ENCODE peak calls at places on chromosomes 4 and X, in ten cellular contexts. One of them, this sample, is unnamed.

GRCh38 chr4:165345663-165346417 is 18.4 kb downstream of the MSMO1 start:
- DNase-seq in lower lobe of right lung: no peak
- DNase-seq in suprapubic skin: no peak
- DNase-seq in cardiac muscle cell: no peak
- DNase-seq in CD4-positive, CD25-positive, alpha-beta regulatory T cell: no peak
- DNase-seq in Peyer's patch: no peak
- DNase-seq in aorta: no peak
- DNase-seq in IMR-90: no peak
- DNase-seq in CD8-positive, alpha-beta T cell: no peak
- DNase-seq in heart left ventricle: no peak
- DNase-seq in this sample: no peak

GRCh38 chr4:98996056-98996941 is 778 bp downstream of the METAP1 start:
- DNase-seq in lower lobe of right lung: no peak
- DNase-seq in suprapubic skin: no peak
- DNase-seq in cardiac muscle cell: peak; percentile 49
- DNase-seq in CD4-positive, CD25-positive, alpha-beta regulatory T cell: no peak
- DNase-seq in Peyer's patch: no peak
- DNase-seq in aorta: no peak
- DNase-seq in IMR-90: peak; percentile 55
- DNase-seq in CD8-positive, alpha-beta T cell: no peak
- DNase-seq in heart left ventricle: no peak
- DNase-seq in this sample: no peak

GRCh38 chr4:93731448-93731847 is 97.1 kb upstream of the ATOH1 start:
- DNase-seq in lower lobe of right lung: no peak
- DNase-seq in suprapubic skin: no peak
- DNase-seq in cardiac muscle cell: no peak
- DNase-seq in CD4-positive, CD25-positive, alpha-beta regulatory T cell: no peak
- DNase-seq in Peyer's patch: no peak
- DNase-seq in aorta: no peak
- DNase-seq in IMR-90: peak; percentile 9
- DNase-seq in CD8-positive, alpha-beta T cell: no peak
- DNase-seq in heart left ventricle: no peak
- DNase-seq in this sample: no peak

GRCh38 chr4:71867598-71867997 is 83.7 kb upstream of the GC start:
- DNase-seq in lower lobe of right lung: no peak
- DNase-seq in suprapubic skin: no peak
- DNase-seq in cardiac muscle cell: no peak
- DNase-seq in CD4-positive, CD25-positive, alpha-beta regulatory T cell: no peak
- DNase-seq in Peyer's patch: no peak
- DNase-seq in aorta: no peak
- DNase-seq in IMR-90: peak; percentile 0
- DNase-seq in CD8-positive, alpha-beta T cell: no peak
- DNase-seq in heart left ventricle: no peak
- DNase-seq in this sample: no peak

GRCh38 chrX:23931149-23931604 is 23.4 kb downstream of the CXorf58 start:
- DNase-seq in lower lobe of right lung: no peak
- DNase-seq in suprapubic skin: no peak
- DNase-seq in cardiac muscle cell: no peak
- DNase-seq in CD4-positive, CD25-positive, alpha-beta regulatory T cell: no peak
- DNase-seq in Peyer's patch: no peak
- DNase-seq in aorta: no peak
- DNase-seq in IMR-90: no peak
- DNase-seq in CD8-positive, alpha-beta T cell: no peak
- DNase-seq in heart left ventricle: no peak
- DNase-seq in this sample: no peak

GRCh38 chr4:56505269-56506109 is at the start of gene ARL9:
- DNase-seq in lower lobe of right lung: peak; percentile 74
- DNase-seq in suprapubic skin: peak; percentile 80
- DNase-seq in cardiac muscle cell: peak; percentile 38
- DNase-seq in CD4-positive, CD25-positive, alpha-beta regulatory T cell: peak; percentile 36
- DNase-seq in Peyer's patch: no peak
- DNase-seq in aorta: peak; percentile 70
- DNase-seq in IMR-90: peak; percentile 40
- DNase-seq in CD8-positive, alpha-beta T cell: peak; percentile 62
- DNase-seq in heart left ventricle: peak; percentile 74
- DNase-seq in this sample: peak; percentile 70

GRCh38 chrX:46849933-46850332 is 13.1 kb downstream of the RP2 start:
- DNase-seq in lower lobe of right lung: no peak
- DNase-seq in suprapubic skin: no peak
- DNase-seq in cardiac muscle cell: no peak
- DNase-seq in CD4-positive, CD25-positive, alpha-beta regulatory T cell: no peak
- DNase-seq in Peyer's patch: no peak
- DNase-seq in aorta: no peak
- DNase-seq in IMR-90: peak; percentile 34
- DNase-seq in CD8-positive, alpha-beta T cell: no peak
- DNase-seq in heart left ventricle: no peak
- DNase-seq in this sample: no peak

GRCh38 chr4:96524311-96524875 is 684.5 kb downstream of the PDHA2 start:
- DNase-seq in lower lobe of right lung: no peak
- DNase-seq in suprapubic skin: no peak
- DNase-seq in cardiac muscle cell: no peak
- DNase-seq in CD4-positive, CD25-positive, alpha-beta regulatory T cell: no peak
- DNase-seq in Peyer's patch: no peak
- DNase-seq in aorta: no peak
- DNase-seq in IMR-90: no peak
- DNase-seq in CD8-positive, alpha-beta T cell: no peak
- DNase-seq in heart left ventricle: no peak
- DNase-seq in this sample: no peak

GRCh38 chrX:45748443-45748842 is 547.8 kb upstream of the DIPK2B start:
- DNase-seq in lower lobe of right lung: no peak
- DNase-seq in suprapubic skin: no peak
- DNase-seq in cardiac muscle cell: no peak
- DNase-seq in CD4-positive, CD25-positive, alpha-beta regulatory T cell: no peak
- DNase-seq in Peyer's patch: no peak
- DNase-seq in aorta: no peak
- DNase-seq in IMR-90: no peak
- DNase-seq in CD8-positive, alpha-beta T cell: no peak
- DNase-seq in heart left ventricle: no peak
- DNase-seq in this sample: no peak

GRCh38 chrX:45750639-45751038 is 550.0 kb upstream of the DIPK2B start:
- DNase-seq in lower lobe of right lung: no peak
- DNase-seq in suprapubic skin: no peak
- DNase-seq in cardiac muscle cell: no peak
- DNase-seq in CD4-positive, CD25-positive, alpha-beta regulatory T cell: no peak
- DNase-seq in Peyer's patch: no peak
- DNase-seq in aorta: no peak
- DNase-seq in IMR-90: no peak
- DNase-seq in CD8-positive, alpha-beta T cell: no peak
- DNase-seq in heart left ventricle: no peak
- DNase-seq in this sample: peak; percentile 35

GRCh38 chrX:45747905-45748304 is 547.2 kb upstream of the DIPK2B start:
- DNase-seq in lower lobe of right lung: no peak
- DNase-seq in suprapubic skin: no peak
- DNase-seq in cardiac muscle cell: no peak
- DNase-seq in CD4-positive, CD25-positive, alpha-beta regulatory T cell: no peak
- DNase-seq in Peyer's patch: no peak
- DNase-seq in aorta: no peak
- DNase-seq in IMR-90: no peak
- DNase-seq in CD8-positive, alpha-beta T cell: no peak
- DNase-seq in heart left ventricle: no peak
- DNase-seq in this sample: no peak

GRCh38 chrX:45751156-45751555 is 550.5 kb upstream of the DIPK2B start:
- DNase-seq in lower lobe of right lung: no peak
- DNase-seq in suprapubic skin: no peak
- DNase-seq in cardiac muscle cell: no peak
- DNase-seq in CD4-positive, CD25-positive, alpha-beta regulatory T cell: no peak
- DNase-seq in Peyer's patch: no peak
- DNase-seq in aorta: no peak
- DNase-seq in IMR-90: no peak
- DNase-seq in CD8-positive, alpha-beta T cell: no peak
- DNase-seq in heart left ventricle: no peak
- DNase-seq in this sample: no peak

DNA sequence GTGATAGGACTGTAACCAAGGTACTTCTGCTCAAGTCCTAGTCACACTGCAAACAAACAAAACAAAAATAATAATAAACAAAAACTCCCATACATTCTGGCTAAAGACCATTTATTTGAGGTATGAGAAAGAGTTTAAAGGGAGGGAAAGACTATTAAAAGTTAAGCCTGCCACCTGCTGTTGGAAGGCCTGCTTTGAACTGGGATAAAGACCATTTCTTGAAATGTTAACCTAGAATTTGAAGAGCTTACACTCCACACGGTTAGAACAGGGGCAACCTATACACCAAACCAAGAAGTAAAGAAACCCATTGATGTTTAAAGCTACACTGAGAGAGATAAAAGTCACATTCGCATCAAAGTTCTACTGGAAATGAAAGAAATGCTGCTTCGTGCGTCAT is 548.7 kb upstream of the DIPK2B start:
- DNase-seq in lower lobe of right lung: no peak
- DNase-seq in suprapubic skin: no peak
- DNase-seq in cardiac muscle cell: no peak
- DNase-seq in CD4-positive, CD25-positive, alpha-beta regulatory T cell: no peak
- DNase-seq in Peyer's patch: no peak
- DNase-seq in aorta: no peak
- DNase-seq in IMR-90: no peak
- DNase-seq in CD8-positive, alpha-beta T cell: no peak
- DNase-seq in heart left ventricle: no peak
- DNase-seq in this sample: no peak
- H3K4me1 ChIP-seq in lower lobe of right lung: peaks cover 40% of the 10 kb centered on the region
- H3K4me1 ChIP-seq in suprapubic skin: peaks cover 20% of the 10 kb centered on the region
- H3K4me1 ChIP-seq in cardiac muscle cell: no peaks in the 10 kb centered on the region
- H3K4me1 ChIP-seq in CD4-positive, CD25-positive, alpha-beta regulatory T cell: peaks cover 14% of the 10 kb centered on the region
- H3K4me1 ChIP-seq in Peyer's patch: no peaks in the 10 kb centered on the region
- H3K4me1 ChIP-seq in aorta: no peaks in the 10 kb centered on the region
- H3K4me1 ChIP-seq in IMR-90: peaks cover 8% of the 10 kb centered on the region
- H3K4me1 ChIP-seq in CD8-positive, alpha-beta T cell: peaks cover 22% of the 10 kb centered on the region
- H3K4me1 ChIP-seq in heart left ventricle: peaks cover 3% of the 10 kb centered on the region
- H3K4me1 ChIP-seq in this sample: no peaks in the 10 kb centered on the region

DNA sequence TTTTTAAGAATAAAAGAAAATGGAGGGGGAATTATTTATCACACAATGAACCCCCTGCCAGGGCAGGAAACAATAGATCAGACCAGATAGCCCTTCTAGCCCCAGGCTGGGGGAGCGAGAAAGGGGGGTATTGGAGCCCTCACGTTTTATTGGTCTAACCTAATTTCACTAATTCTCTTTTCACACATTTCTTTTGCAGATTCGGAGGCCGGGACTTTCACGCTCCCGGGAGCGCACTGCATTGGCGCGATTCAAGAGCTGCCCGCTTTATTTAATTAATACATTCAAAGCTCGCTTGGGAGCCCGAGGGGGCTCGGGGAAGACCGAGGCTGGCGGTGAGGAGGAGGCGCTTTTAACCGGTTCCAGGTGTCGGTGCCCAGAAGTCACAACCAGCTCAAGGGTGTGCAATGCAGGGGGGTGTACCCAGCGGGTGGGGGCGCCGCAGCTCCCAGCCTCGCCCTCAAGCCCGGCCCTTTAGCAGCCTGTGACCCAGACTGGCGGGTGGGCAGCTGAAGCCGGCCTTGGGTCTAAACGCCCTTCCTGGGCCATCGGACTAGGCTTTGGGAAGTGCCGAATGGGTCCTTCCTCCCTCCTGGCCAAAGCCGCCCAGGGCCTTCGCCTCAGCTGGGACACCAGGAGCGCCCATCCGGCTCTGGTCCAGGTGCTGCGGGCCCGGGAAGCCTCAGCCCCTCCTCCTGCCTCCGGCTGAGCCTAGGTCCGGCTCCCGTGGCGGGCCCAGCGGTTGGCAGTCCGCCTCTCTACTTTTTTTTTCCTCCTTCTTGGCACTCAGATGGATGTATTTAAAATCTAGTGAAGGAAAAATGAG is 5.3 kb downstream of the NEUROG2 start:
- DNase-seq in lower lobe of right lung: no peak
- DNase-seq in suprapubic skin: no peak
- DNase-seq in cardiac muscle cell: no peak
- DNase-seq in CD4-positive, CD25-positive, alpha-beta regulatory T cell: no peak
- DNase-seq in Peyer's patch: no peak
- DNase-seq in aorta: no peak
- DNase-seq in IMR-90: no peak
- DNase-seq in CD8-positive, alpha-beta T cell: no peak
- DNase-seq in heart left ventricle: no peak
- DNase-seq in this sample: no peak
- H3K27me3 ChIP-seq in lower lobe of right lung: peaks cover 99% of the 10 kb centered on the region
- H3K27me3 ChIP-seq in suprapubic skin: peaks cover 100% of the 10 kb centered on the region
- H3K27me3 ChIP-seq in cardiac muscle cell: peaks cover 100% of the 10 kb centered on the region
- H3K27me3 ChIP-seq in CD4-positive, CD25-positive, alpha-beta regulatory T cell: peaks cover 50% of the 10 kb centered on the region
- H3K27me3 ChIP-seq in Peyer's patch: peaks cover 52% of the 10 kb centered on the region
- H3K27me3 ChIP-seq in aorta: no peaks in the 10 kb centered on the region
- H3K27me3 ChIP-seq in IMR-90: peaks cover 82% of the 10 kb centered on the region
- H3K27me3 ChIP-seq in CD8-positive, alpha-beta T cell: peaks cover 48% of the 10 kb centered on the region
- H3K27me3 ChIP-seq in heart left ventricle: peaks cover 64% of the 10 kb centered on the region
- H3K27me3 ChIP-seq in this sample: peaks cover 88% of the 10 kb centered on the region

GRCh38 chr4:168865854-168866253 is 144.2 kb downstream of the CBR4 start:
- DNase-seq in lower lobe of right lung: no peak
- DNase-seq in suprapubic skin: no peak
- DNase-seq in cardiac muscle cell: no peak
- DNase-seq in CD4-positive, CD25-positive, alpha-beta regulatory T cell: no peak
- DNase-seq in Peyer's patch: no peak
- DNase-seq in aorta: no peak
- DNase-seq in IMR-90: no peak
- DNase-seq in CD8-positive, alpha-beta T cell: no peak
- DNase-seq in heart left ventricle: no peak
- DNase-seq in this sample: no peak

GRCh38 chr4:168868856-168869201 is 141.2 kb downstream of the CBR4 start:
- DNase-seq in lower lobe of right lung: no peak
- DNase-seq in suprapubic skin: no peak
- DNase-seq in cardiac muscle cell: no peak
- DNase-seq in CD4-positive, CD25-positive, alpha-beta regulatory T cell: no peak
- DNase-seq in Peyer's patch: no peak
- DNase-seq in aorta: no peak
- DNase-seq in IMR-90: no peak
- DNase-seq in CD8-positive, alpha-beta T cell: no peak
- DNase-seq in heart left ventricle: no peak
- DNase-seq in this sample: no peak

GRCh38 chr4:168867128-168867527 is 142.9 kb downstream of the CBR4 start:
- DNase-seq in lower lobe of right lung: no peak
- DNase-seq in suprapubic skin: no peak
- DNase-seq in cardiac muscle cell: no peak
- DNase-seq in CD4-positive, CD25-positive, alpha-beta regulatory T cell: no peak
- DNase-seq in Peyer's patch: no peak
- DNase-seq in aorta: no peak
- DNase-seq in IMR-90: no peak
- DNase-seq in CD8-positive, alpha-beta T cell: no peak
- DNase-seq in heart left ventricle: no peak
- DNase-seq in this sample: no peak

GRCh38 chr4:168866635-168867034 is 143.4 kb downstream of the CBR4 start:
- DNase-seq in lower lobe of right lung: no peak
- DNase-seq in suprapubic skin: no peak
- DNase-seq in cardiac muscle cell: no peak
- DNase-seq in CD4-positive, CD25-positive, alpha-beta regulatory T cell: no peak
- DNase-seq in Peyer's patch: no peak
- DNase-seq in aorta: no peak
- DNase-seq in IMR-90: no peak
- DNase-seq in CD8-positive, alpha-beta T cell: no peak
- DNase-seq in heart left ventricle: no peak
- DNase-seq in this sample: no peak

GRCh38 chr4:168868044-168868855 is 141.8 kb downstream of the CBR4 start:
- DNase-seq in lower lobe of right lung: no peak
- DNase-seq in suprapubic skin: no peak
- DNase-seq in cardiac muscle cell: no peak
- DNase-seq in CD4-positive, CD25-positive, alpha-beta regulatory T cell: no peak
- DNase-seq in Peyer's patch: no peak
- DNase-seq in aorta: no peak
- DNase-seq in IMR-90: peak; percentile 95
- DNase-seq in CD8-positive, alpha-beta T cell: no peak
- DNase-seq in heart left ventricle: no peak
- DNase-seq in this sample: no peak
- H3K4me1 ChIP-seq in lower lobe of right lung: peaks cover 7% of the 10 kb centered on the region
- H3K4me1 ChIP-seq in suprapubic skin: peaks cover 16% of the 10 kb centered on the region
- H3K4me1 ChIP-seq in cardiac muscle cell: peaks cover 12% of the 10 kb centered on the region
- H3K4me1 ChIP-seq in CD4-positive, CD25-positive, alpha-beta regulatory T cell: no peaks in the 10 kb centered on the region
- H3K4me1 ChIP-seq in Peyer's patch: no peaks in the 10 kb centered on the region
- H3K4me1 ChIP-seq in aorta: peaks cover 8% of the 10 kb centered on the region
- H3K4me1 ChIP-seq in IMR-90: peaks cover 34% of the 10 kb centered on the region
- H3K4me1 ChIP-seq in CD8-positive, alpha-beta T cell: no peaks in the 10 kb centered on the region
- H3K4me1 ChIP-seq in heart left ventricle: peaks cover 73% of the 10 kb centered on the region
- H3K4me1 ChIP-seq in this sample: peaks cover 83% of the 10 kb centered on the region

GRCh38 chrX:120365968-120366367 is 4.1 kb downstream of the ATP1B4 start:
- DNase-seq in lower lobe of right lung: no peak
- DNase-seq in suprapubic skin: no peak
- DNase-seq in cardiac muscle cell: peak; percentile 44
- DNase-seq in CD4-positive, CD25-positive, alpha-beta regulatory T cell: no peak
- DNase-seq in Peyer's patch: no peak
- DNase-seq in aorta: no peak
- DNase-seq in IMR-90: no peak
- DNase-seq in CD8-positive, alpha-beta T cell: no peak
- DNase-seq in heart left ventricle: no peak
- DNase-seq in this sample: no peak

GRCh38 chrX:120365320-120365719 is 3.4 kb downstream of the ATP1B4 start:
- DNase-seq in lower lobe of right lung: peak; percentile 51
- DNase-seq in suprapubic skin: no peak
- DNase-seq in cardiac muscle cell: peak; percentile 71
- DNase-seq in CD4-positive, CD25-positive, alpha-beta regulatory T cell: peak; percentile 3
- DNase-seq in Peyer's patch: peak; percentile 45
- DNase-seq in aorta: peak; percentile 47
- DNase-seq in IMR-90: no peak
- DNase-seq in CD8-positive, alpha-beta T cell: peak; percentile 43
- DNase-seq in heart left ventricle: peak; percentile 53
- DNase-seq in this sample: peak; percentile 63

GRCh38 chrX:120361906-120362305 is at the start of gene ATP1B4:
- DNase-seq in lower lobe of right lung: no peak
- DNase-seq in suprapubic skin: no peak
- DNase-seq in cardiac muscle cell: no peak
- DNase-seq in CD4-positive, CD25-positive, alpha-beta regulatory T cell: no peak
- DNase-seq in Peyer's patch: no peak
- DNase-seq in aorta: no peak
- DNase-seq in IMR-90: no peak
- DNase-seq in CD8-positive, alpha-beta T cell: no peak
- DNase-seq in heart left ventricle: no peak
- DNase-seq in this sample: no peak

GRCh38 chrX:120367390-120368100 is 5.7 kb downstream of the ATP1B4 start:
- DNase-seq in lower lobe of right lung: no peak
- DNase-seq in suprapubic skin: no peak
- DNase-seq in cardiac muscle cell: no peak
- DNase-seq in CD4-positive, CD25-positive, alpha-beta regulatory T cell: no peak
- DNase-seq in Peyer's patch: no peak
- DNase-seq in aorta: no peak
- DNase-seq in IMR-90: no peak
- DNase-seq in CD8-positive, alpha-beta T cell: no peak
- DNase-seq in heart left ventricle: no peak
- DNase-seq in this sample: no peak

DNA sequence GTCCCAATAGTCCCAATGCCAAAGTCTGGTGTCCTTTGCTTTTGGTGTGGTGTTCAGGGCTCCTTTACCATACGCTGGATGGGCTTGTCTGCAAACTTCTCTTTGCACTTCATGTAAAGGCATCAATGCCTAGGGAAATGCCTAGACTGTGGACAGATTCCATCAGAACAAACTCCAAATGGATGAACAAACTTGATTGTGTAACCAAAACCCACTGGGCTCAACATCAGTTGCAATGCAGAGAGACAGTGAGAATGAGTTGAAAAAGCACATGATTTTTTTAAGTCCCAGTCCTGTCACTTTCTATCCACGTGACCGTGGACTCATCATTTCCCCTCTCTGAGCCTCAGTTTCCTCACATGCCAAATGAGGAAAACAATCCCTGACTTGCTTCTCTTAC is 4.9 kb downstream of the ATP1B4 start:
- DNase-seq in lower lobe of right lung: no peak
- DNase-seq in suprapubic skin: no peak
- DNase-seq in cardiac muscle cell: no peak
- DNase-seq in CD4-positive, CD25-positive, alpha-beta regulatory T cell: no peak
- DNase-seq in Peyer's patch: no peak
- DNase-seq in aorta: no peak
- DNase-seq in IMR-90: no peak
- DNase-seq in CD8-positive, alpha-beta T cell: no peak
- DNase-seq in heart left ventricle: no peak
- DNase-seq in this sample: no peak
- H3K27me3 ChIP-seq in lower lobe of right lung: no peaks in the 10 kb centered on the region
- H3K27me3 ChIP-seq in suprapubic skin: no peaks in the 10 kb centered on the region
- H3K27me3 ChIP-seq in cardiac muscle cell: no peaks in the 10 kb centered on the region
- H3K27me3 ChIP-seq in CD4-positive, CD25-positive, alpha-beta regulatory T cell: no peaks in the 10 kb centered on the region
- H3K27me3 ChIP-seq in Peyer's patch: no peaks in the 10 kb centered on the region
- H3K27me3 ChIP-seq in aorta: no peaks in the 10 kb centered on the region
- H3K27me3 ChIP-seq in IMR-90: no peaks in the 10 kb centered on the region
- H3K27me3 ChIP-seq in CD8-positive, alpha-beta T cell: no peaks in the 10 kb centered on the region
- H3K27me3 ChIP-seq in heart left ventricle: no peaks in the 10 kb centered on the region
- H3K27me3 ChIP-seq in this sample: no peaks in the 10 kb centered on the region

This sample was measured in stomach.